ENCODE peak calls at places on chromosomes 3 and 15, in eight cellular contexts. One of them, this sample, is unnamed.

GRCh38 chr3:188239577-188239976 is 85.6 kb downstream of the LPP start:
- DNase-seq in PC-9: no peak
- DNase-seq in heart left ventricle: no peak
- DNase-seq in vagina: no peak
- DNase-seq in fibroblast of mammary gland: no peak
- DNase-seq in A549: no peak
- DNase-seq in kidney epithelial cell: no peak
- DNase-seq in fibroblast of lung: no peak
- DNase-seq in this sample: no peak

GRCh38 chr15:91553455-91553854 is 300.1 kb upstream of the SLCO3A1 start:
- DNase-seq in PC-9: no peak
- DNase-seq in heart left ventricle: no peak
- DNase-seq in vagina: no peak
- DNase-seq in fibroblast of mammary gland: no peak
- DNase-seq in A549: no peak
- DNase-seq in kidney epithelial cell: no peak
- DNase-seq in fibroblast of lung: no peak
- DNase-seq in this sample: no peak

GRCh38 chr3:170840291-170840859 is 29.6 kb downstream of the RPL22L1 start:
- DNase-seq in PC-9: no peak
- DNase-seq in heart left ventricle: no peak
- DNase-seq in vagina: no peak
- DNase-seq in fibroblast of mammary gland: peak
- DNase-seq in A549: no peak
- DNase-seq in kidney epithelial cell: no peak
- DNase-seq in fibroblast of lung: peak
- DNase-seq in this sample: no peak

GRCh38 chr3:112984485-112984884 is 6.3 kb upstream of the GTPBP8 start:
- DNase-seq in PC-9: no peak
- DNase-seq in heart left ventricle: no peak
- DNase-seq in vagina: no peak
- DNase-seq in fibroblast of mammary gland: no peak
- DNase-seq in A549: no peak
- DNase-seq in kidney epithelial cell: no peak
- DNase-seq in fibroblast of lung: peak
- DNase-seq in this sample: no peak

GRCh38 chr15:38531509-38531908 is 33.1 kb downstream of the RASGRP1 start:
- DNase-seq in PC-9: no peak
- DNase-seq in heart left ventricle: no peak
- DNase-seq in vagina: no peak
- DNase-seq in fibroblast of mammary gland: peak
- DNase-seq in A549: no peak
- DNase-seq in kidney epithelial cell: peak
- DNase-seq in fibroblast of lung: peak
- DNase-seq in this sample: no peak

GRCh38 chr15:84598250-84598649 is 2.6 kb upstream of the ZSCAN2 start:
- DNase-seq in PC-9: no peak
- DNase-seq in heart left ventricle: no peak
- DNase-seq in vagina: no peak
- DNase-seq in fibroblast of mammary gland: peak
- DNase-seq in A549: no peak
- DNase-seq in kidney epithelial cell: no peak
- DNase-seq in fibroblast of lung: no peak
- DNase-seq in this sample: no peak

GRCh38 chr3:124560406-124561215 is 169.6 kb upstream of the UMPS start:
- DNase-seq in PC-9: no peak
- DNase-seq in heart left ventricle: no peak
- DNase-seq in vagina: no peak
- DNase-seq in fibroblast of mammary gland: no peak
- DNase-seq in A549: no peak
- DNase-seq in kidney epithelial cell: no peak
- DNase-seq in fibroblast of lung: no peak
- DNase-seq in this sample: no peak

GRCh38 chr15:40894689-40895308 is 549 bp downstream of the VPS18 start:
- DNase-seq in PC-9: peak
- DNase-seq in heart left ventricle: no peak
- DNase-seq in vagina: peak
- DNase-seq in fibroblast of mammary gland: peak
- DNase-seq in A549: peak
- DNase-seq in kidney epithelial cell: no peak
- DNase-seq in fibroblast of lung: peak
- DNase-seq in this sample: no peak

GRCh38 chr3:47685037-47685436 is 96.7 kb downstream of the SMARCC1 start:
- DNase-seq in PC-9: no peak
- DNase-seq in heart left ventricle: no peak
- DNase-seq in vagina: no peak
- DNase-seq in fibroblast of mammary gland: peak
- DNase-seq in A549: no peak
- DNase-seq in kidney epithelial cell: peak
- DNase-seq in fibroblast of lung: peak
- DNase-seq in this sample: no peak

GRCh38 chr3:58353722-58354553 is 21.2 kb downstream of the PXK start:
- DNase-seq in PC-9: no peak
- DNase-seq in heart left ventricle: no peak
- DNase-seq in vagina: no peak
- DNase-seq in fibroblast of mammary gland: peak
- DNase-seq in A549: no peak
- DNase-seq in kidney epithelial cell: no peak
- DNase-seq in fibroblast of lung: no peak
- DNase-seq in this sample: no peak

GRCh38 chr3:72318504-72319201 is 529.6 kb downstream of the SHQ1 start:
- DNase-seq in PC-9: no peak
- DNase-seq in heart left ventricle: peak
- DNase-seq in vagina: no peak
- DNase-seq in fibroblast of mammary gland: no peak
- DNase-seq in A549: no peak
- DNase-seq in kidney epithelial cell: no peak
- DNase-seq in fibroblast of lung: peak
- DNase-seq in this sample: no peak

GRCh38 chr3:120645083-120645800 is 36.8 kb downstream of the HGD start:
- DNase-seq in PC-9: no peak
- DNase-seq in heart left ventricle: no peak
- DNase-seq in vagina: no peak
- DNase-seq in fibroblast of mammary gland: no peak
- DNase-seq in A549: no peak
- DNase-seq in kidney epithelial cell: no peak
- DNase-seq in fibroblast of lung: peak
- DNase-seq in this sample: no peak

GRCh38 chr3:175585898-175586297 is 726.8 kb downstream of the NAALADL2 start:
- DNase-seq in PC-9: peak
- DNase-seq in heart left ventricle: no peak
- DNase-seq in vagina: no peak
- DNase-seq in fibroblast of mammary gland: peak
- DNase-seq in A549: no peak
- DNase-seq in kidney epithelial cell: peak
- DNase-seq in fibroblast of lung: peak
- DNase-seq in this sample: no peak

GRCh38 chr3:119746423-119746822 is 35.5 kb upstream of the NR1I2 start:
- DNase-seq in PC-9: no peak
- DNase-seq in heart left ventricle: no peak
- DNase-seq in vagina: no peak
- DNase-seq in fibroblast of mammary gland: no peak
- DNase-seq in A549: no peak
- DNase-seq in kidney epithelial cell: no peak
- DNase-seq in fibroblast of lung: no peak
- DNase-seq in this sample: no peak

GRCh38 chr3:187740446-187741399 is 4.5 kb downstream of the BCL6 start:
- DNase-seq in PC-9: peak
- DNase-seq in heart left ventricle: peak
- DNase-seq in vagina: no peak
- DNase-seq in fibroblast of mammary gland: peak
- DNase-seq in A549: peak
- DNase-seq in kidney epithelial cell: no peak
- DNase-seq in fibroblast of lung: peak
- DNase-seq in this sample: no peak

GRCh38 chr3:167001374-167001773 is 378.7 kb downstream of the ZBBX start:
- DNase-seq in PC-9: no peak
- DNase-seq in heart left ventricle: no peak
- DNase-seq in vagina: no peak
- DNase-seq in fibroblast of mammary gland: no peak
- DNase-seq in A549: no peak
- DNase-seq in kidney epithelial cell: no peak
- DNase-seq in fibroblast of lung: no peak
- DNase-seq in this sample: no peak

GRCh38 chr15:91122296-91122695 is 22.2 kb downstream of the SV2B start:
- DNase-seq in PC-9: no peak
- DNase-seq in heart left ventricle: no peak
- DNase-seq in vagina: no peak
- DNase-seq in fibroblast of mammary gland: no peak
- DNase-seq in A549: no peak
- DNase-seq in kidney epithelial cell: no peak
- DNase-seq in fibroblast of lung: no peak
- DNase-seq in this sample: no peak

GRCh38 chr3:54123538-54124196 is 1.3 kb downstream of the CACNA2D3 start:
- DNase-seq in PC-9: no peak
- DNase-seq in heart left ventricle: no peak
- DNase-seq in vagina: no peak
- DNase-seq in fibroblast of mammary gland: no peak
- DNase-seq in A549: no peak
- DNase-seq in kidney epithelial cell: no peak
- DNase-seq in fibroblast of lung: peak
- DNase-seq in this sample: no peak
- H3K4me3 ChIP-seq in PC-9: no peak
- H3K4me3 ChIP-seq in heart left ventricle: peak
- H3K4me3 ChIP-seq in vagina: peak
- H3K4me3 ChIP-seq in fibroblast of mammary gland: no peak
- H3K4me3 ChIP-seq in A549: no peak
- H3K4me3 ChIP-seq in kidney epithelial cell: peak
- H3K4me3 ChIP-seq in fibroblast of lung: peak
- H3K4me3 ChIP-seq in this sample: no peak

DNA sequence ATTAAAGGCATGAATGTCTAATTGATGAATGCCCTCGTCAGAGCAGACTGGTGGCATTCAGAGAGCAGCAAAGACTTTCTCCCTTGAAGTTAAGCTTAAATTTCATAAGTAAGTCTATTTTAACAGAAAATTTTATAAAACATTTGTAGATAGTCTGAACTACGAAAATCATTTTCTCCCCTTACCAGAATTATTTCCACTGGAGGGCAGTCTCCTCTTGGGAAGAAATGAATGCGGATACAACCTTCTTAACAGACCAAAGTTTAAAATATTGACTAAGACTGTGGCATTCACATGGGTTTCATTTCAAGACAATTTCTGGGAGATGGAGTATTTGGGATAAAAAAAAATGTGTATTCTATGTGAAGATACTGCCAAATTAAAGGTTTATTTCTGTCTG is 669.0 kb downstream of the FHIT start:
- DNase-seq in PC-9: no peak
- DNase-seq in heart left ventricle: no peak
- DNase-seq in vagina: no peak
- DNase-seq in fibroblast of mammary gland: peak
- DNase-seq in A549: no peak
- DNase-seq in kidney epithelial cell: no peak
- DNase-seq in fibroblast of lung: peak
- DNase-seq in this sample: no peak
- TF ChIP-seq CTCF in PC-9: no peak
- TF ChIP-seq CTCF in heart left ventricle: peak
- TF ChIP-seq CTCF in vagina: no peak
- TF ChIP-seq CTCF in fibroblast of mammary gland: peak
- TF ChIP-seq CTCF in A549: no peak
- TF ChIP-seq CTCF in kidney epithelial cell: peak
- TF ChIP-seq CTCF in fibroblast of lung: peak
- TF ChIP-seq CTCF in this sample: no peak

DNA sequence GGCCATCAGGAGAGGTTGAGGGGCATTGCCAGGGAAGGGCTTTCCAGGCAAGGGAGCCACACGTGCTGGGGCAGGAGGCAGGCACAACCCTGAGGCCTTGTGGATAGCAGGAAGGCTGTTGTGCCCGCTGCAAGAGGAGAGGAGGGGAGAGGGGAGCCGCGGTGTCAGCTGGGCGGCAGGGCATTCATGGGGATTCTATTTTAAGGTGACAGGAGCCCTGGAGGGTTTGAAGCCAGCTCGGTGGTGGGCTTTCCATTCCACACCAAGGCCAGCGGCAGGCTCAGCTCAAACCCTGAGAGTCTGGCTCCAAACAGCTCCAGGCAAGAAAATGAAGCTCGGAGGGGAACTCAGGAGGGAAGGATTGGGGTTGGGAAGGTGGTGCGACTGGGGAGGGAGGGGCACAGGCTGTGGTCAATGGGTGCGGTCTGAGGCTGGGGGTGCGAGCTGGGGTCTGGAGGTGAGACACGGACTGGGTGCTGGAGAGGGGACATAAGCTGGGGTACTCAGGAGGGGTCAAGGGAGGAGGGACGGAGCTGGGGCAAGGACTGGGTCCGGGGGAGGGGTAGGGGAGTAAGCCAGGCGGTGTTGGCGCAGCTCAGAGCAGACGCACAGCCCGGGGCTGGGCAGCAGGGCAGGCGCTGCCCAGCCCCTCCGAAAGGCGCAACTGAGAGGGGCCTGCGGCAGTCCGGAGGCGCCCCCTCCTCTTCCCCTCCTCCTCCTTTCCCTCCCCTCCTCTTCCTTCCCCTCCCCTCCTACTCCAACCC is 43.4 kb downstream of the TPRA1 start:
- DNase-seq in PC-9: no peak
- DNase-seq in heart left ventricle: peak
- DNase-seq in vagina: no peak
- DNase-seq in fibroblast of mammary gland: no peak
- DNase-seq in A549: no peak
- DNase-seq in kidney epithelial cell: no peak
- DNase-seq in fibroblast of lung: no peak
- DNase-seq in this sample: no peak
- H3K4me3 ChIP-seq in PC-9: no peak
- H3K4me3 ChIP-seq in heart left ventricle: peak
- H3K4me3 ChIP-seq in vagina: peak
- H3K4me3 ChIP-seq in fibroblast of mammary gland: peak
- H3K4me3 ChIP-seq in A549: peak
- H3K4me3 ChIP-seq in kidney epithelial cell: peak
- H3K4me3 ChIP-seq in fibroblast of lung: peak
- H3K4me3 ChIP-seq in this sample: peak

GRCh38 chr15:31609243-31609642 is 282.6 kb downstream of the KLF13 start:
- DNase-seq in PC-9: no peak
- DNase-seq in heart left ventricle: no peak
- DNase-seq in vagina: no peak
- DNase-seq in fibroblast of mammary gland: peak
- DNase-seq in A549: no peak
- DNase-seq in kidney epithelial cell: no peak
- DNase-seq in fibroblast of lung: peak
- DNase-seq in this sample: no peak

GRCh38 chr15:31606942-31607497 is 280.4 kb downstream of the KLF13 start:
- DNase-seq in PC-9: no peak
- DNase-seq in heart left ventricle: no peak
- DNase-seq in vagina: no peak
- DNase-seq in fibroblast of mammary gland: no peak
- DNase-seq in A549: no peak
- DNase-seq in kidney epithelial cell: no peak
- DNase-seq in fibroblast of lung: no peak
- DNase-seq in this sample: peak

GRCh38 chr15:31607656-31608055 is 281.0 kb downstream of the KLF13 start:
- DNase-seq in PC-9: no peak
- DNase-seq in heart left ventricle: no peak
- DNase-seq in vagina: no peak
- DNase-seq in fibroblast of mammary gland: no peak
- DNase-seq in A549: no peak
- DNase-seq in kidney epithelial cell: no peak
- DNase-seq in fibroblast of lung: no peak
- DNase-seq in this sample: no peak

GRCh38 chr15:31606261-31606669 is 279.6 kb downstream of the KLF13 start:
- DNase-seq in PC-9: no peak
- DNase-seq in heart left ventricle: no peak
- DNase-seq in vagina: no peak
- DNase-seq in fibroblast of mammary gland: peak
- DNase-seq in A549: peak
- DNase-seq in kidney epithelial cell: no peak
- DNase-seq in fibroblast of lung: peak
- DNase-seq in this sample: peak

GRCh38 chr15:31605467-31605931 is 278.9 kb downstream of the KLF13 start:
- DNase-seq in PC-9: no peak
- DNase-seq in heart left ventricle: no peak
- DNase-seq in vagina: no peak
- DNase-seq in fibroblast of mammary gland: peak
- DNase-seq in A549: no peak
- DNase-seq in kidney epithelial cell: no peak
- DNase-seq in fibroblast of lung: peak
- DNase-seq in this sample: no peak
- TF ChIP-seq CTCF in PC-9: no peak
- TF ChIP-seq CTCF in heart left ventricle: peak
- TF ChIP-seq CTCF in vagina: no peak
- TF ChIP-seq CTCF in fibroblast of mammary gland: no peak
- TF ChIP-seq CTCF in A549: peak
- TF ChIP-seq CTCF in kidney epithelial cell: peak
- TF ChIP-seq CTCF in fibroblast of lung: peak
- TF ChIP-seq CTCF in this sample: no peak

This sample was measured in AG04449.